ENCODE peak calls at places on chromosome 1, in five cellular contexts. Y, E, N, U and Q are unnamed samples.

GRCh38 chr1:45512641-45513054 is 9.0 kb downstream of the PRDX1 start:
- DNase-seq in Y (peak; percentile 64), E (no peak), N (peak; percentile 69), U (peak; percentile 44), Q (peak; percentile 60)

GRCh38 chr1:88662723-88663122 is 21.4 kb upstream of the PKN2 start:
- DNase-seq in Y (no peak), E (no peak), N (no peak), U (no peak), Q (no peak)

GRCh38 chr1:184745929-184746583 is 8.6 kb downstream of the EDEM3 start:
- DNase-seq in Y (no peak), E (no peak), N (no peak), U (no peak), Q (no peak)

GRCh38 chr1:71462247-71462646 is 381.4 kb upstream of the ZRANB2 start:
- DNase-seq in Y (no peak), E (no peak), N (no peak), U (no peak), Q (no peak)

GRCh38 chr1:115051850-115052249 is 22.2 kb downstream of the TSHB start:
- DNase-seq in Y (no peak), E (no peak), N (no peak), U (no peak), Q (no peak)

GRCh38 chr1:40712405-40712944 is 21.0 kb downstream of the NFYC start:
- DNase-seq in Y (no peak), E (no peak), N (no peak), U (no peak), Q (no peak)

GRCh38 chr1:68338107-68338506 is 105.8 kb upstream of the WLS start:
- DNase-seq in Y (no peak), E (no peak), N (no peak), U (no peak), Q (no peak)

GRCh38 chr1:37850352-37850955 is 8.9 kb downstream of the MTF1 start:
- DNase-seq in Y (no peak), E (no peak), N (no peak), U (no peak), Q (no peak)

GRCh38 chr1:162873671-162874666 is 13.0 kb upstream of the CCDC190 start:
- DNase-seq in Y (no peak), E (no peak), N (peak; percentile 40), U (peak; percentile 95), Q (peak; percentile 41)

GRCh38 chr1:155134858-155135415 is 715 bp upstream of the SLC50A1 start:
- DNase-seq in Y (peak; percentile 87), E (peak; percentile 34), N (peak; percentile 92), U (peak; percentile 98), Q (peak; percentile 91)

GRCh38 chr1:6962956-6963915 is 178.0 kb downstream of the CAMTA1 start:
- DNase-seq in Y (peak; percentile 4), E (no peak), N (peak; percentile 58), U (no peak), Q (no peak)

GRCh38 chr1:95723346-95723745 is 489.3 kb downstream of the RWDD3 start:
- DNase-seq in Y (no peak), E (no peak), N (no peak), U (no peak), Q (no peak)

GRCh38 chr1:3174487-3175247 is 105.7 kb downstream of the PRDM16 start:
- DNase-seq in Y (no peak), E (peak; percentile 41), N (peak; percentile 59), U (peak; percentile 44), Q (peak; percentile 73)

GRCh38 chr1:228410015-228410414 is 3.4 kb upstream of the TRIM11 start:
- DNase-seq in Y (no peak), E (no peak), N (no peak), U (no peak), Q (no peak)

GRCh38 chr1:203228670-203229069 is 803 bp downstream of the CHIT1 start:
- DNase-seq in Y (no peak), E (no peak), N (no peak), U (no peak), Q (no peak)

GRCh38 chr1:66436378-66437135 is 97.4 kb upstream of the SGIP1 start:
- DNase-seq in Y (no peak), E (no peak), N (peak; percentile 97), U (peak; percentile 80), Q (peak; percentile 71)

GRCh38 chr1:244077473-244078220 is 26.6 kb downstream of the ZBTB18 start:
- DNase-seq in Y (no peak), E (no peak), N (peak; percentile 19), U (peak; percentile 23), Q (no peak)

GRCh38 chr1:228452194-228453021 is 34.8 kb upstream of the RNF187 start:
- DNase-seq in Y (no peak), E (no peak), N (peak; percentile 59), U (no peak), Q (no peak)

GRCh38 chr1:29752141-29752540 is 515.8 kb downstream of the PTPRU start:
- DNase-seq in Y (no peak), E (no peak), N (peak; percentile 23), U (no peak), Q (no peak)

GRCh38 chr1:14439015-14439414 is 159.5 kb upstream of the KAZN start:
- DNase-seq in Y (no peak), E (no peak), N (no peak), U (peak; percentile 20), Q (peak; percentile 46)

GRCh38 chr1:9874959-9875635 is 35.0 kb downstream of the CTNNBIP1 start:
- DNase-seq in Y (no peak), E (no peak), N (peak; percentile 66), U (peak; percentile 25), Q (peak; percentile 95)

GRCh38 chr1:237873487-237873927 is 17.2 kb downstream of the ZP4 start:
- DNase-seq in Y (peak; percentile 86), E (no peak), N (peak; percentile 95), U (peak; percentile 96), Q (no peak)

GRCh38 chr1:112325504-112325903 is 70.5 kb upstream of the CTTNBP2NL start:
- DNase-seq in Y (no peak), E (peak; percentile 26), N (no peak), U (no peak), Q (no peak)

GRCh38 chr1:246219508-246220030 is 287.5 kb downstream of the SMYD3 start:
- DNase-seq in Y (no peak), E (no peak), N (peak; percentile 78), U (peak; percentile 44), Q (no peak)

GRCh38 chr1:46616277-46617107 is at the start of gene MOB3C:
- DNase-seq in Y (no peak), E (no peak), N (peak; percentile 91), U (peak; percentile 73), Q (peak; percentile 97)

GRCh38 chr1:198700396-198700795 is 61.6 kb downstream of the PTPRC start:
- DNase-seq in Y (no peak), E (no peak), N (no peak), U (peak; percentile 29), Q (peak; percentile 15)